ENCODE peak calls at places on chromosomes 12 and 14, in six cellular contexts. Q is neuronal stem cell, X is H9, U is IMR-90, G is mesendoderm, D is H1. P is an unnamed sample.

GRCh38 chr12:54430471-54431075 is 11.5 kb upstream of the ITGA5 start:
- DNase-seq in Q (no peak), G (no peak), D (no peak), U (no peak), X (no peak), P (peak; percentile 55)

GRCh38 chr12:72273851-72274284 is 1.7 kb downstream of the TRHDE start:
- DNase-seq in U (no peak), G (peak; percentile 19), D (peak; percentile 54), Q (no peak), X (peak; percentile 45), P (peak; percentile 30)

GRCh38 chr12:2264622-2265306 is 212.0 kb downstream of the CACNA1C start:
- DNase-seq in X (no peak), Q (no peak), G (peak; percentile 89), U (peak; percentile 98), D (no peak), P (peak; percentile 95)

GRCh38 chr14:62081012-62081612 is 318.9 kb downstream of the SNAPC1 start:
- DNase-seq in D (no peak), Q (no peak), X (no peak), U (no peak), G (no peak), P (no peak)

GRCh38 chr12:13559318-13559978 is 362.9 kb downstream of the EMP1 start:
- DNase-seq in X (no peak), G (no peak), Q (no peak), D (no peak), U (no peak), P (no peak)

GRCh38 chr12:57549909-57550627 is at the start of gene KIF5A:
- DNase-seq in D (peak; percentile 90), Q (peak; percentile 53), G (peak; percentile 48), U (no peak), X (peak; percentile 86), P (no peak)

GRCh38 chr12:460301-461230 is 827 bp downstream of the B4GALNT3 start:
- DNase-seq in G (no peak), U (no peak), D (peak; percentile 55), X (no peak), Q (no peak), P (peak; percentile 32)

GRCh38 chr12:124869011-124869665 is 5.5 kb upstream of the SCARB1 start:
- DNase-seq in D (no peak), U (no peak), G (peak; percentile 64), Q (no peak), X (peak; percentile 74), P (no peak)

GRCh38 chr14:67420102-67420739 is 8.3 kb upstream of the PLEK2 start:
- DNase-seq in Q (no peak), D (peak; percentile 87), U (no peak), G (peak; percentile 71), X (peak; percentile 77), P (no peak)

GRCh38 chr12:6333029-6333428 is 8.8 kb downstream of the TNFRSF1A start:
- DNase-seq in U (no peak), Q (no peak), G (no peak), X (no peak), D (no peak), P (no peak)

GRCh38 chr12:6330999-6331714 is 10.7 kb downstream of the TNFRSF1A start:
- DNase-seq in D (no peak), G (no peak), X (no peak), U (no peak), Q (no peak), P (no peak)

GRCh38 chr12:6334359-6334758 is 7.5 kb downstream of the TNFRSF1A start:
- DNase-seq in X (no peak), Q (no peak), D (no peak), G (no peak), U (no peak), P (no peak)

GRCh38 chr12:6333566-6333965 is 8.3 kb downstream of the TNFRSF1A start:
- DNase-seq in X (no peak), Q (no peak), G (no peak), D (no peak), U (peak; percentile 90), P (peak; percentile 80)

DNA sequence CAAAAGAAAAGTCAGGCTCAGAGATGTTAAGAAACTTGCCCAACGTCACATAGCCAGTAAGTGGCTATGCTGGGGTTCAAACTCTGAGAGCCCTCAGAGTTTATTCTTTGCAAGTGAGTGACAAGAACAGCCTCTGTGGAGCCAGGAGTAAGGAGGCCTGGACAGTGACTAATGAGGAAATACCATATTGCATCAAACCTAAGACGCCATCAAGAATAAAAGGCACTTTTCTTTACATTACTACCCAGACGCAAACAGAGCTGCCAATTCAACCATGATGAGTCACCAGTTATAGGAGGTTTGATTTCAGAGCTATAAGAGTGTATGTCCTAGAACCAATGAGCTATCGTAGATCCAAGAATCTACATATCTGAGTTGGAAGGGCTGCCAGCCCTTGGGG is 9.4 kb downstream of the TNFRSF1A start:
- DNase-seq in X (no peak), U (peak; percentile 90), Q (no peak), G (no peak), D (no peak), P (peak; percentile 90)
- H3K4me1 ChIP-seq in X (peaks cover 14% of the 10 kb centered on the region), U (peaks cover 45% of the 10 kb centered on the region), Q (peaks cover 20% of the 10 kb centered on the region), G (peaks cover 17% of the 10 kb centered on the region), D (peaks cover 25% of the 10 kb centered on the region), P (peaks cover 55% of the 10 kb centered on the region)

GRCh38 chr14:102829106-102829505 is 51.9 kb downstream of the TRAF3 start:
- DNase-seq in D (no peak), X (no peak), U (peak; percentile 92), Q (no peak), G (no peak), P (peak; percentile 83)

GRCh38 chr14:102830474-102831045 is 53.3 kb downstream of the TRAF3 start:
- DNase-seq in Q (no peak), D (no peak), G (no peak), X (no peak), U (no peak), P (no peak)

GRCh38 chr14:102833341-102833740 is 56.1 kb downstream of the TRAF3 start:
- DNase-seq in D (no peak), G (no peak), U (no peak), X (no peak), Q (no peak), P (no peak)

GRCh38 chr14:102833991-102834390 is 56.7 kb downstream of the TRAF3 start:
- DNase-seq in U (no peak), D (no peak), G (no peak), X (no peak), Q (no peak), P (no peak)

DNA sequence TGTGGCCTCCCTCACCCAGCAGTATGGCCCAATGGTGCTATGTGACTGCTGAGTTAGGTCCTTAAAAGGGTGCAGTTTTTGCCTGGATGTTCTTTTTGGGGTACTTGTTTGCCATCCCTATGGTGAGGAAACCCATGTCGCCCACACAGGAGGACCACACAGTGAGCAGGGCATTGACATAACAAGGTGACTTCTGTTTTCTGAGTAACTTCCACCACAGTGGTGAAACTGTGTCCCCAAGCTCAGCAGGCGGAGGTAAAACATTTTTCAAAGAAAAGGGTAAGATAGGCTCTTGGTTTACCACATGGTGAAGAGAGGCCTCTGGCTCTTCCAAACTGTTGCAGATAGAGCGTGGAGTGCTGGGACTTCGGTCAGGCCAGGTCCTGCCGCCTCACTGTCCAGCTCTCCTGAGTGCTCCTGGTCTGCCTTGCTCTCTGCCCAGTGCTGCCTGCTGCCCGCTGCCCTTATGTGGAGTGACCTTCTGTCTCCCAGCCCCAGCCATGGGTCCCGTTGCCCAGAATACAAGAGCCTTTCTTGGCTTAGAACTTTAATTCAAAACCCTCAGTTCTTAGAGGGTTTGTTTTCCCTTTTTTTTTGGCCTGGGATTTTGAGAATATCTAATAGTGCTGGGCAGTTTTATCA is 54.0 kb downstream of the TRAF3 start:
- DNase-seq in Q (no peak), U (no peak), G (no peak), X (no peak), D (no peak), P (no peak)
- H2BK15ac ChIP-seq in Q (no peak overlapping the region), U (no peak overlapping the region), G (no peak overlapping the region), X (no peak overlapping the region), D (peak overlapping the region; percentile 83), P (peak overlapping the region; percentile 46)

GRCh38 chr12:6766651-6767300 is 613 bp downstream of the PTMS start:
- DNase-seq in U (peak; percentile 64), D (peak; percentile 85), G (peak; percentile 80), X (peak; percentile 74), Q (no peak), P (peak; percentile 71)
- H4K8ac ChIP-seq in U (no peak overlapping the region), D (no peak overlapping the region), G (no peak overlapping the region), X (no peak overlapping the region), Q (no peak overlapping the region), P (peak overlapping the region; percentile 81)

DNA sequence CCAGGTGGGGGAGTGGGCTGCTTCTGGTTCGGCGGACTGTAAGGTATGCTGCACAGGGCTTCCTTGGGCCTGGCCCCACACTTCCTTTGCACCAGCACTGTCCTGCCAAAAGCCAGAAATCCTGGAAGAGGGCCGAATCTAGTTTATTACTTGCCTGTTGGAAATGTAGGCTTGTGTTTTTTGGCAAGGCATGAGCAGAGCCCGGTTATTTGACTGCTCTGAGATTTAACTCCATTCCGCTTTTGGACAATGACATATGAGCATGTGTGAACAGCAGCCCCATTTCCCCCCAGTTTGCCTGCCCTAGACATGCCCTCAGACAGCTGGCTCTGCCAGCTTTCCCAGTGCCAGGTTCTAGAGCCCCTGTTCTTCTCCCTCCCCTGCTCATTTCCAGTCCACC is 86.6 kb downstream of the BORCS5 start:
- DNase-seq in D (no peak), G (no peak), X (no peak), Q (no peak), U (no peak), P (no peak)
- H3K4me1 ChIP-seq in D (no peaks in the 10 kb centered on the region), G (no peaks in the 10 kb centered on the region), X (no peaks in the 10 kb centered on the region), Q (no peaks in the 10 kb centered on the region), U (peaks cover 21% of the 10 kb centered on the region), P (peaks cover 4% of the 10 kb centered on the region)

DNA sequence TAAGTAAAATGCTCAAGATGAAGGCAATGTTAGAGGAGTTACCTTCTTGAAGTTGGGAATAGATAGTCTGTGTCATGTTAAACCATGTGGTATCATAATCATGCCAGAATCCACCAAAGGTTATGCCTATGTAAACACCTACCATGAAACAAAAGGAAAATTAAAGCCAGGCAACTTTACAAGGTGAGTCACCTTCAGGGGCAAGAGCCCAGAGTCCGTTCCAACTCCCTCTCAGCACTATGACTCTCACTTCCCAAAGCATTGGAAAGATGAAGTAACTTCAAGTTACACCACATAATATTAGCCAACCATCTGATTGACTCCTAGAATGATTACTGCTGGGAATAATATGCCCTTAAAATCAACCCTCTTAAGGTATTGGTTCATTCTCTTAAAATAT is 38.5 kb downstream of the CATSPERB start:
- DNase-seq in D (no peak), U (no peak), G (no peak), Q (no peak), X (no peak), P (no peak)
- H2BK15ac ChIP-seq in D (no peak overlapping the region), U (no peak overlapping the region), G (no peak overlapping the region), Q (no peak overlapping the region), X (no peak overlapping the region), P (no peak overlapping the region)

DNA sequence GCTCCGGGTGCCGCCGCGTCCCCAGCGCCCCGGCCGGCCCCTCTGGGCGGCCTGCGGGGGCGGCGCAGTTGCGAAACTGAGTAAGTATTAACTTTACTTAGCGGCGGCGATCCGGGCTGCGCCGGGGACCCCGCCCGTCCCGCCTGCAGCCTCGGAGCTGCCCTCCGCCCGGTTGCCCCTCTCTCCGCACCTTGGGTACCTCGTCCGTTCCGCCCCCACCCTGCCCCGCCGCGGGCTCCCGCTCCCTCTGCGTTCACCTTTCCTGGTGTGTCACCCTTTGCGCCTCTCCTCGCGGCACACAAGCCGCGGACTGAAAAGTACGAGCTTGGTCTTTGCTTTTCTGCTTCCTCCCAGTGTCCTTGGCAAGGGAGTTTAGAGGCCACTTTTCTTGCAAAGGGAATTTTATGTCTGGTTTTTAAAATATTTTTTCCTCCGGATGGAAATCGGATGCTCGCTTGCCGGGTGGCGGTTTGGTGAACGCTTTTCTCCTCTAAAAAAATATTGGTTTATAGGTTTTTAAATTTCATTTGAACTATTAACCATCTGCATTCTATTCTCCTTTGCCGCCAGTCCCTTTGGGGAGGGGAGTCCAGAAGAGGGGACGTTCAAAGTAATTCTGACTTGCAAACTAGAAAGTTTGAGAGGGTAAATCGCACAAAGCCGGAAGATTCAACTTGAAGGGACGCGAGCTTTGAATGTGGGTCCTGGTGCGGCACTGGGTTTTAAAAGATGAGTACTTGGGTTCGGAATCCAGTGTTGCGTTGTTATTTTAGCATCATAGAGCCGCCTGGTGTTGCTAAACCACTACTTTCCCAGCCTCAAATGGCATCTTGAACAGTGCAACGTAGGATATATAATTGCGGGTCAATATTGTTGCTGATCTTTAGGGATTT is 833 bp downstream of the RASSF8 start:
- DNase-seq in G (peak; percentile 54), Q (no peak), X (peak; percentile 59), D (peak; percentile 63), U (peak; percentile 85), P (peak; percentile 87)
- H4K8ac ChIP-seq in G (no peak overlapping the region), Q (no peak overlapping the region), X (no peak overlapping the region), D (no peak overlapping the region), U (peak overlapping the region; percentile 2), P (peak overlapping the region; percentile 52)

P was measured in mesenchymal stem cell.